ENCODE peak calls at places on chromosomes 2 and 18, in nine cellular contexts. One of them, this sample, is unnamed.
A peak's percentile ranks its signal among the peaks of the same experiment; 100 is the strongest.

GRCh38 chr2:238913931-238914647 is 66.2 kb downstream of the TWIST2 start:
- DNase-seq in NCI-H2081: no peak
- DNase-seq in HFFc6: no peak
- DNase-seq in NCI-H1092: no peak
- DNase-seq in nucleus accumbens: no peak
- DNase-seq in fibroblast of lung: no peak
- DNase-seq in activated gamma-delta T cell treated with Interleukin-2 at 50 U/mL for 16 hours: no peak
- DNase-seq in activated CD4-positive, alpha-beta T cell treated with anti-CD3 and anti-CD28 coated beads, Interleukin-2, amount 50 U/mL, for 48 hours: no peak
- DNase-seq in Kasumi-1: no peak
- DNase-seq in this sample: no peak

GRCh38 chr2:142868281-142868762 is 9.1 kb upstream of the KYNU start:
- DNase-seq in fibroblast of lung: peak; percentile 38
- DNase-seq in NCI-H2081: no peak
- DNase-seq in nucleus accumbens: peak; percentile 9
- DNase-seq in Kasumi-1: no peak
- DNase-seq in HFFc6: no peak
- DNase-seq in NCI-H1092: no peak
- DNase-seq in activated CD4-positive, alpha-beta T cell treated with anti-CD3 and anti-CD28 coated beads, Interleukin-2, amount 50 U/mL, for 48 hours: no peak
- DNase-seq in activated gamma-delta T cell treated with Interleukin-2 at 50 U/mL for 16 hours: no peak
- DNase-seq in this sample: peak; percentile 36

GRCh38 chr2:174711206-174711605 is 53.1 kb downstream of the CHRNA1 start:
- DNase-seq in nucleus accumbens: no peak
- DNase-seq in NCI-H2081: no peak
- DNase-seq in NCI-H1092: no peak
- DNase-seq in HFFc6: peak; percentile 15
- DNase-seq in Kasumi-1: no peak
- DNase-seq in fibroblast of lung: no peak
- DNase-seq in activated CD4-positive, alpha-beta T cell treated with anti-CD3 and anti-CD28 coated beads, Interleukin-2, amount 50 U/mL, for 48 hours: no peak
- DNase-seq in activated gamma-delta T cell treated with Interleukin-2 at 50 U/mL for 16 hours: no peak
- DNase-seq in this sample: no peak

GRCh38 chr18:7601249-7601620 is 34.1 kb downstream of the PTPRM start:
- DNase-seq in NCI-H2081: no peak
- DNase-seq in NCI-H1092: no peak
- DNase-seq in HFFc6: peak; percentile 56
- DNase-seq in activated gamma-delta T cell treated with Interleukin-2 at 50 U/mL for 16 hours: no peak
- DNase-seq in nucleus accumbens: no peak
- DNase-seq in Kasumi-1: peak; percentile 64
- DNase-seq in activated CD4-positive, alpha-beta T cell treated with anti-CD3 and anti-CD28 coated beads, Interleukin-2, amount 50 U/mL, for 48 hours: no peak
- DNase-seq in fibroblast of lung: no peak
- DNase-seq in this sample: peak; percentile 23

GRCh38 chr18:79458131-79458838 is 62.6 kb downstream of the NFATC1 start:
- DNase-seq in activated gamma-delta T cell treated with Interleukin-2 at 50 U/mL for 16 hours: no peak
- DNase-seq in NCI-H2081: no peak
- DNase-seq in HFFc6: peak; percentile 70
- DNase-seq in Kasumi-1: no peak
- DNase-seq in activated CD4-positive, alpha-beta T cell treated with anti-CD3 and anti-CD28 coated beads, Interleukin-2, amount 50 U/mL, for 48 hours: no peak
- DNase-seq in nucleus accumbens: peak; percentile 12
- DNase-seq in NCI-H1092: no peak
- DNase-seq in fibroblast of lung: peak; percentile 64
- DNase-seq in this sample: peak; percentile 63

GRCh38 chr2:24576617-24577016 is 85.6 kb downstream of the NCOA1 start:
- DNase-seq in Kasumi-1: no peak
- DNase-seq in NCI-H2081: no peak
- DNase-seq in nucleus accumbens: no peak
- DNase-seq in fibroblast of lung: no peak
- DNase-seq in activated CD4-positive, alpha-beta T cell treated with anti-CD3 and anti-CD28 coated beads, Interleukin-2, amount 50 U/mL, for 48 hours: no peak
- DNase-seq in NCI-H1092: no peak
- DNase-seq in HFFc6: no peak
- DNase-seq in activated gamma-delta T cell treated with Interleukin-2 at 50 U/mL for 16 hours: no peak
- DNase-seq in this sample: no peak

GRCh38 chr2:44954902-44955592 is 13.5 kb downstream of the SIX3 start:
- DNase-seq in HFFc6: no peak
- DNase-seq in activated CD4-positive, alpha-beta T cell treated with anti-CD3 and anti-CD28 coated beads, Interleukin-2, amount 50 U/mL, for 48 hours: no peak
- DNase-seq in fibroblast of lung: no peak
- DNase-seq in NCI-H2081: no peak
- DNase-seq in NCI-H1092: no peak
- DNase-seq in Kasumi-1: no peak
- DNase-seq in activated gamma-delta T cell treated with Interleukin-2 at 50 U/mL for 16 hours: no peak
- DNase-seq in nucleus accumbens: no peak
- DNase-seq in this sample: no peak

GRCh38 chr2:5539281-5540211 is 152.6 kb upstream of the SOX11 start:
- DNase-seq in NCI-H1092: no peak
- DNase-seq in NCI-H2081: no peak
- DNase-seq in activated CD4-positive, alpha-beta T cell treated with anti-CD3 and anti-CD28 coated beads, Interleukin-2, amount 50 U/mL, for 48 hours: no peak
- DNase-seq in Kasumi-1: no peak
- DNase-seq in fibroblast of lung: peak; percentile 27
- DNase-seq in nucleus accumbens: no peak
- DNase-seq in activated gamma-delta T cell treated with Interleukin-2 at 50 U/mL for 16 hours: no peak
- DNase-seq in HFFc6: no peak
- DNase-seq in this sample: no peak

GRCh38 chr18:43383031-43383430 is 105.7 kb upstream of the SYT4 start:
- DNase-seq in Kasumi-1: no peak
- DNase-seq in NCI-H2081: no peak
- DNase-seq in activated gamma-delta T cell treated with Interleukin-2 at 50 U/mL for 16 hours: no peak
- DNase-seq in HFFc6: no peak
- DNase-seq in activated CD4-positive, alpha-beta T cell treated with anti-CD3 and anti-CD28 coated beads, Interleukin-2, amount 50 U/mL, for 48 hours: no peak
- DNase-seq in NCI-H1092: no peak
- DNase-seq in fibroblast of lung: no peak
- DNase-seq in nucleus accumbens: no peak
- DNase-seq in this sample: no peak

GRCh38 chr2:128540670-128541069 is 222.0 kb upstream of the HS6ST1 start:
- DNase-seq in nucleus accumbens: no peak
- DNase-seq in Kasumi-1: no peak
- DNase-seq in fibroblast of lung: no peak
- DNase-seq in HFFc6: no peak
- DNase-seq in NCI-H2081: no peak
- DNase-seq in NCI-H1092: no peak
- DNase-seq in activated gamma-delta T cell treated with Interleukin-2 at 50 U/mL for 16 hours: no peak
- DNase-seq in activated CD4-positive, alpha-beta T cell treated with anti-CD3 and anti-CD28 coated beads, Interleukin-2, amount 50 U/mL, for 48 hours: no peak
- DNase-seq in this sample: no peak

GRCh38 chr2:70993689-70993986 is 1.0 kb downstream of the TEX261 start:
- DNase-seq in activated gamma-delta T cell treated with Interleukin-2 at 50 U/mL for 16 hours: no peak
- DNase-seq in nucleus accumbens: no peak
- DNase-seq in HFFc6: no peak
- DNase-seq in NCI-H2081: no peak
- DNase-seq in fibroblast of lung: no peak
- DNase-seq in activated CD4-positive, alpha-beta T cell treated with anti-CD3 and anti-CD28 coated beads, Interleukin-2, amount 50 U/mL, for 48 hours: no peak
- DNase-seq in NCI-H1092: no peak
- DNase-seq in Kasumi-1: no peak
- DNase-seq in this sample: no peak

GRCh38 chr2:231321556-231322334 is 73.8 kb upstream of the B3GNT7 start:
- DNase-seq in fibroblast of lung: no peak
- DNase-seq in Kasumi-1: peak; percentile 79
- DNase-seq in NCI-H2081: no peak
- DNase-seq in activated CD4-positive, alpha-beta T cell treated with anti-CD3 and anti-CD28 coated beads, Interleukin-2, amount 50 U/mL, for 48 hours: no peak
- DNase-seq in activated gamma-delta T cell treated with Interleukin-2 at 50 U/mL for 16 hours: no peak
- DNase-seq in NCI-H1092: no peak
- DNase-seq in nucleus accumbens: no peak
- DNase-seq in HFFc6: no peak
- DNase-seq in this sample: no peak

GRCh38 chr2:136080114-136080513 is 37.8 kb downstream of the CXCR4 start:
- DNase-seq in fibroblast of lung: no peak
- DNase-seq in NCI-H2081: no peak
- DNase-seq in activated gamma-delta T cell treated with Interleukin-2 at 50 U/mL for 16 hours: no peak
- DNase-seq in NCI-H1092: no peak
- DNase-seq in nucleus accumbens: no peak
- DNase-seq in HFFc6: no peak
- DNase-seq in activated CD4-positive, alpha-beta T cell treated with anti-CD3 and anti-CD28 coated beads, Interleukin-2, amount 50 U/mL, for 48 hours: no peak
- DNase-seq in Kasumi-1: no peak
- DNase-seq in this sample: no peak

GRCh38 chr2:187875836-187876235 is 321.6 kb upstream of the TFPI start:
- DNase-seq in NCI-H1092: no peak
- DNase-seq in Kasumi-1: no peak
- DNase-seq in fibroblast of lung: peak; percentile 69
- DNase-seq in NCI-H2081: no peak
- DNase-seq in HFFc6: no peak
- DNase-seq in activated CD4-positive, alpha-beta T cell treated with anti-CD3 and anti-CD28 coated beads, Interleukin-2, amount 50 U/mL, for 48 hours: no peak
- DNase-seq in activated gamma-delta T cell treated with Interleukin-2 at 50 U/mL for 16 hours: no peak
- DNase-seq in nucleus accumbens: no peak
- DNase-seq in this sample: no peak

GRCh38 chr2:46929612-46930011 is 14.0 kb upstream of the MCFD2 start:
- DNase-seq in nucleus accumbens: no peak
- DNase-seq in NCI-H2081: no peak
- DNase-seq in activated gamma-delta T cell treated with Interleukin-2 at 50 U/mL for 16 hours: no peak
- DNase-seq in activated CD4-positive, alpha-beta T cell treated with anti-CD3 and anti-CD28 coated beads, Interleukin-2, amount 50 U/mL, for 48 hours: no peak
- DNase-seq in Kasumi-1: no peak
- DNase-seq in NCI-H1092: no peak
- DNase-seq in fibroblast of lung: no peak
- DNase-seq in HFFc6: no peak
- DNase-seq in this sample: no peak

GRCh38 chr18:34709631-34710429 is at the start of gene DTNA:
- DNase-seq in activated gamma-delta T cell treated with Interleukin-2 at 50 U/mL for 16 hours: no peak
- DNase-seq in HFFc6: peak; percentile 96
- DNase-seq in activated CD4-positive, alpha-beta T cell treated with anti-CD3 and anti-CD28 coated beads, Interleukin-2, amount 50 U/mL, for 48 hours: no peak
- DNase-seq in fibroblast of lung: peak; percentile 97
- DNase-seq in Kasumi-1: no peak
- DNase-seq in NCI-H2081: peak; percentile 68
- DNase-seq in NCI-H1092: peak; percentile 47
- DNase-seq in nucleus accumbens: no peak
- DNase-seq in this sample: peak; percentile 1

GRCh38 chr2:38421274-38422056 is 44.4 kb upstream of the ATL2 start:
- DNase-seq in NCI-H2081: no peak
- DNase-seq in activated gamma-delta T cell treated with Interleukin-2 at 50 U/mL for 16 hours: no peak
- DNase-seq in NCI-H1092: no peak
- DNase-seq in fibroblast of lung: no peak
- DNase-seq in nucleus accumbens: no peak
- DNase-seq in activated CD4-positive, alpha-beta T cell treated with anti-CD3 and anti-CD28 coated beads, Interleukin-2, amount 50 U/mL, for 48 hours: no peak
- DNase-seq in Kasumi-1: no peak
- DNase-seq in HFFc6: no peak
- DNase-seq in this sample: no peak

GRCh38 chr2:100923461-100924020 is 78.5 kb upstream of the RPL31 start:
- DNase-seq in HFFc6: no peak
- DNase-seq in nucleus accumbens: no peak
- DNase-seq in NCI-H2081: no peak
- DNase-seq in Kasumi-1: no peak
- DNase-seq in activated gamma-delta T cell treated with Interleukin-2 at 50 U/mL for 16 hours: no peak
- DNase-seq in fibroblast of lung: no peak
- DNase-seq in NCI-H1092: no peak
- DNase-seq in activated CD4-positive, alpha-beta T cell treated with anti-CD3 and anti-CD28 coated beads, Interleukin-2, amount 50 U/mL, for 48 hours: no peak
- DNase-seq in this sample: no peak

GRCh38 chr18:33670052-33670451 is 92.0 kb downstream of the ASXL3 start:
- DNase-seq in activated CD4-positive, alpha-beta T cell treated with anti-CD3 and anti-CD28 coated beads, Interleukin-2, amount 50 U/mL, for 48 hours: no peak
- DNase-seq in activated gamma-delta T cell treated with Interleukin-2 at 50 U/mL for 16 hours: no peak
- DNase-seq in Kasumi-1: no peak
- DNase-seq in nucleus accumbens: no peak
- DNase-seq in NCI-H2081: no peak
- DNase-seq in HFFc6: no peak
- DNase-seq in fibroblast of lung: no peak
- DNase-seq in NCI-H1092: no peak
- DNase-seq in this sample: no peak

GRCh38 chr18:55840601-55841170 is 252.7 kb upstream of the TCF4 start:
- DNase-seq in nucleus accumbens: no peak
- DNase-seq in HFFc6: no peak
- DNase-seq in activated gamma-delta T cell treated with Interleukin-2 at 50 U/mL for 16 hours: no peak
- DNase-seq in fibroblast of lung: no peak
- DNase-seq in Kasumi-1: no peak
- DNase-seq in NCI-H2081: no peak
- DNase-seq in NCI-H1092: no peak
- DNase-seq in activated CD4-positive, alpha-beta T cell treated with anti-CD3 and anti-CD28 coated beads, Interleukin-2, amount 50 U/mL, for 48 hours: no peak
- DNase-seq in this sample: no peak

GRCh38 chr18:58046087-58046793 is 2.2 kb downstream of the NEDD4L start:
- DNase-seq in nucleus accumbens: no peak
- DNase-seq in NCI-H1092: no peak
- DNase-seq in NCI-H2081: peak; percentile 23
- DNase-seq in fibroblast of lung: no peak
- DNase-seq in HFFc6: no peak
- DNase-seq in activated gamma-delta T cell treated with Interleukin-2 at 50 U/mL for 16 hours: no peak
- DNase-seq in Kasumi-1: peak; percentile 23
- DNase-seq in activated CD4-positive, alpha-beta T cell treated with anti-CD3 and anti-CD28 coated beads, Interleukin-2, amount 50 U/mL, for 48 hours: no peak
- DNase-seq in this sample: no peak

GRCh38 chr18:34354351-34354750 is 129.6 kb upstream of the NOL4 start:
- DNase-seq in activated CD4-positive, alpha-beta T cell treated with anti-CD3 and anti-CD28 coated beads, Interleukin-2, amount 50 U/mL, for 48 hours: no peak
- DNase-seq in NCI-H2081: no peak
- DNase-seq in activated gamma-delta T cell treated with Interleukin-2 at 50 U/mL for 16 hours: no peak
- DNase-seq in HFFc6: no peak
- DNase-seq in fibroblast of lung: no peak
- DNase-seq in Kasumi-1: no peak
- DNase-seq in nucleus accumbens: no peak
- DNase-seq in NCI-H1092: no peak
- DNase-seq in this sample: no peak

GRCh38 chr2:30484995-30485394 is 37.9 kb downstream of the LCLAT1 start:
- DNase-seq in NCI-H1092: no peak
- DNase-seq in activated CD4-positive, alpha-beta T cell treated with anti-CD3 and anti-CD28 coated beads, Interleukin-2, amount 50 U/mL, for 48 hours: no peak
- DNase-seq in HFFc6: no peak
- DNase-seq in nucleus accumbens: no peak
- DNase-seq in Kasumi-1: no peak
- DNase-seq in fibroblast of lung: no peak
- DNase-seq in NCI-H2081: no peak
- DNase-seq in activated gamma-delta T cell treated with Interleukin-2 at 50 U/mL for 16 hours: no peak
- DNase-seq in this sample: no peak

GRCh38 chr18:48122376-48122775 is 191.9 kb upstream of the SMAD2 start:
- DNase-seq in NCI-H1092: no peak
- DNase-seq in Kasumi-1: no peak
- DNase-seq in nucleus accumbens: no peak
- DNase-seq in HFFc6: no peak
- DNase-seq in activated gamma-delta T cell treated with Interleukin-2 at 50 U/mL for 16 hours: no peak
- DNase-seq in fibroblast of lung: no peak
- DNase-seq in NCI-H2081: no peak
- DNase-seq in activated CD4-positive, alpha-beta T cell treated with anti-CD3 and anti-CD28 coated beads, Interleukin-2, amount 50 U/mL, for 48 hours: no peak
- DNase-seq in this sample: no peak

GRCh38 chr2:45505138-45505537 is 105.9 kb downstream of the SRBD1 start:
- DNase-seq in HFFc6: no peak
- DNase-seq in fibroblast of lung: no peak
- DNase-seq in activated CD4-positive, alpha-beta T cell treated with anti-CD3 and anti-CD28 coated beads, Interleukin-2, amount 50 U/mL, for 48 hours: no peak
- DNase-seq in NCI-H1092: no peak
- DNase-seq in activated gamma-delta T cell treated with Interleukin-2 at 50 U/mL for 16 hours: no peak
- DNase-seq in Kasumi-1: no peak
- DNase-seq in NCI-H2081: no peak
- DNase-seq in nucleus accumbens: no peak
- DNase-seq in this sample: no peak

GRCh38 chr2:210003394-210003793 is 956 bp downstream of the RPE start:
- DNase-seq in fibroblast of lung: peak; percentile 37
- DNase-seq in nucleus accumbens: no peak
- DNase-seq in NCI-H1092: no peak
- DNase-seq in NCI-H2081: no peak
- DNase-seq in activated CD4-positive, alpha-beta T cell treated with anti-CD3 and anti-CD28 coated beads, Interleukin-2, amount 50 U/mL, for 48 hours: no peak
- DNase-seq in activated gamma-delta T cell treated with Interleukin-2 at 50 U/mL for 16 hours: no peak
- DNase-seq in Kasumi-1: peak; percentile 16
- DNase-seq in HFFc6: no peak
- DNase-seq in this sample: no peak

GRCh38 chr2:602571-603366 is 74.4 kb downstream of the TMEM18 start:
- DNase-seq in activated gamma-delta T cell treated with Interleukin-2 at 50 U/mL for 16 hours: no peak
- DNase-seq in HFFc6: no peak
- DNase-seq in Kasumi-1: no peak
- DNase-seq in NCI-H1092: no peak
- DNase-seq in activated CD4-positive, alpha-beta T cell treated with anti-CD3 and anti-CD28 coated beads, Interleukin-2, amount 50 U/mL, for 48 hours: no peak
- DNase-seq in nucleus accumbens: no peak
- DNase-seq in NCI-H2081: no peak
- DNase-seq in fibroblast of lung: no peak
- DNase-seq in this sample: no peak

GRCh38 chr18:54580202-54580729 is 10.8 kb upstream of the DYNAP start:
- DNase-seq in Kasumi-1: no peak
- DNase-seq in NCI-H1092: no peak
- DNase-seq in activated CD4-positive, alpha-beta T cell treated with anti-CD3 and anti-CD28 coated beads, Interleukin-2, amount 50 U/mL, for 48 hours: no peak
- DNase-seq in nucleus accumbens: no peak
- DNase-seq in activated gamma-delta T cell treated with Interleukin-2 at 50 U/mL for 16 hours: no peak
- DNase-seq in fibroblast of lung: no peak
- DNase-seq in NCI-H2081: no peak
- DNase-seq in HFFc6: no peak
- DNase-seq in this sample: no peak

GRCh38 chr2:72147303-72147970 is at the start of gene CYP26B1:
- DNase-seq in nucleus accumbens: peak; percentile 61
- DNase-seq in Kasumi-1: no peak
- DNase-seq in HFFc6: no peak
- DNase-seq in activated CD4-positive, alpha-beta T cell treated with anti-CD3 and anti-CD28 coated beads, Interleukin-2, amount 50 U/mL, for 48 hours: peak; percentile 9
- DNase-seq in fibroblast of lung: no peak
- DNase-seq in activated gamma-delta T cell treated with Interleukin-2 at 50 U/mL for 16 hours: no peak
- DNase-seq in NCI-H2081: no peak
- DNase-seq in NCI-H1092: no peak
- DNase-seq in this sample: no peak

GRCh38 chr18:42052137-42052708 is 97.2 kb downstream of the PIK3C3 start:
- DNase-seq in nucleus accumbens: no peak
- DNase-seq in Kasumi-1: peak; percentile 69
- DNase-seq in activated gamma-delta T cell treated with Interleukin-2 at 50 U/mL for 16 hours: no peak
- DNase-seq in activated CD4-positive, alpha-beta T cell treated with anti-CD3 and anti-CD28 coated beads, Interleukin-2, amount 50 U/mL, for 48 hours: no peak
- DNase-seq in NCI-H2081: no peak
- DNase-seq in NCI-H1092: no peak
- DNase-seq in HFFc6: peak; percentile 19
- DNase-seq in fibroblast of lung: peak; percentile 60
- DNase-seq in this sample: no peak

GRCh38 chr18:14026199-14026598 is 106.0 kb downstream of the ZNF519 start:
- DNase-seq in activated gamma-delta T cell treated with Interleukin-2 at 50 U/mL for 16 hours: no peak
- DNase-seq in NCI-H2081: no peak
- DNase-seq in NCI-H1092: no peak
- DNase-seq in Kasumi-1: no peak
- DNase-seq in nucleus accumbens: no peak
- DNase-seq in activated CD4-positive, alpha-beta T cell treated with anti-CD3 and anti-CD28 coated beads, Interleukin-2, amount 50 U/mL, for 48 hours: no peak
- DNase-seq in HFFc6: no peak
- DNase-seq in fibroblast of lung: no peak
- DNase-seq in this sample: no peak

This sample was measured in T1000.